ENCODE peak calls at places on chromosomes 6 and 20, in ten cellular contexts. U is adrenal gland, H is fibroblast of lung, M is right atrium auricular region, T is heart left ventricle, I is thoracic aorta, A is AG04450, Q is cardiac muscle cell, E is H9, C is left ventricle myocardium inferior. S is an unnamed sample.

GRCh38 chr6:136365781-136366354 is 76.2 kb upstream of the BCLAF1 start:
- DNase-seq in U (peak; percentile 53), A (no peak), T (peak; percentile 62), Q (no peak), C (peak; percentile 60), I (no peak), E (no peak), H (no peak), M (peak; percentile 61), S (no peak)

GRCh38 chr6:41704028-41704427 is 31.4 kb downstream of the TFEB start:
- DNase-seq in H (no peak), A (no peak), C (no peak), U (no peak), E (no peak), M (no peak), T (no peak), I (no peak), Q (no peak), S (no peak)

GRCh38 chr6:70725817-70726413 is 58.2 kb downstream of the SMAP1 start:
- DNase-seq in T (no peak), U (no peak), C (no peak), Q (peak; percentile 48), I (no peak), E (no peak), M (no peak), H (peak; percentile 36), A (no peak), S (no peak)

GRCh38 chr6:37630281-37630799 is 67.3 kb downstream of the MDGA1 start:
- DNase-seq in H (peak; percentile 93), E (no peak), I (peak; percentile 30), M (no peak), T (peak; percentile 58), A (peak; percentile 94), Q (peak; percentile 95), U (peak; percentile 90), C (no peak), S (no peak)

GRCh38 chr6:142313284-142313683 is 11.5 kb downstream of the ADGRG6 start:
- DNase-seq in T (no peak), C (no peak), H (peak; percentile 78), A (no peak), E (no peak), I (no peak), Q (peak; percentile 51), U (no peak), M (no peak), S (no peak)

GRCh38 chr20:35087355-35087754 is 5.3 kb downstream of the TRPC4AP start:
- DNase-seq in T (no peak), I (no peak), M (no peak), C (no peak), A (no peak), Q (no peak), E (no peak), H (no peak), U (no peak), S (no peak)

GRCh38 chr6:84967389-84967788 is 203.0 kb upstream of the TBX18 start:
- DNase-seq in C (no peak), Q (peak; percentile 73), U (peak; percentile 19), A (peak; percentile 3), I (no peak), H (peak; percentile 57), T (no peak), M (no peak), E (peak; percentile 65), S (no peak)

GRCh38 chr6:37706749-37707148 is 9.1 kb upstream of the MDGA1 start:
- DNase-seq in T (no peak), A (no peak), H (no peak), C (no peak), E (no peak), I (no peak), M (no peak), Q (no peak), U (no peak), S (no peak)

GRCh38 chr6:32113386-32114352 is 4.5 kb upstream of the TNXB start:
- DNase-seq in Q (peak; percentile 98), M (peak; percentile 95), U (peak; percentile 95), A (peak; percentile 81), C (peak; percentile 86), H (peak; percentile 99), T (peak; percentile 90), I (peak; percentile 86), E (peak; percentile 78), S (no peak)

GRCh38 chr20:36784116-36784515 is 10.6 kb upstream of the DSN1 start:
- DNase-seq in C (no peak), A (no peak), Q (no peak), M (no peak), T (no peak), E (no peak), U (no peak), I (no peak), H (no peak), S (no peak)

GRCh38 chr6:159125977-159126376 is 43.2 kb upstream of the FNDC1 start:
- DNase-seq in E (no peak), I (no peak), C (peak; percentile 70), Q (peak; percentile 11), A (no peak), U (peak; percentile 80), H (no peak), T (peak; percentile 89), M (no peak), S (no peak)

GRCh38 chr20:58850693-58851174 is at the start of gene GNAS-AS1:
- DNase-seq in T (peak; percentile 91), I (no peak), M (peak; percentile 73), H (peak; percentile 90), U (no peak), Q (peak; percentile 93), A (peak; percentile 80), E (peak; percentile 93), C (peak; percentile 85), S (peak; percentile 81)

GRCh38 chr6:24535210-24535609 is 40.4 kb downstream of the ALDH5A1 start:
- DNase-seq in C (no peak), M (no peak), A (no peak), H (no peak), U (no peak), T (no peak), E (no peak), I (no peak), Q (no peak), S (no peak)

GRCh38 chr6:24537771-24538385 is 43.1 kb downstream of the ALDH5A1 start:
- DNase-seq in I (no peak), M (no peak), U (no peak), H (no peak), T (no peak), C (no peak), Q (no peak), E (no peak), A (no peak), S (no peak)

GRCh38 chr6:24537082-24537699 is 42.4 kb downstream of the ALDH5A1 start:
- DNase-seq in A (no peak), M (no peak), C (no peak), U (no peak), I (no peak), E (no peak), Q (no peak), H (no peak), T (no peak), S (no peak)

GRCh38 chr6:24536466-24536865 is 41.7 kb downstream of the ALDH5A1 start:
- DNase-seq in A (no peak), C (no peak), T (no peak), Q (peak; percentile 16), E (no peak), I (no peak), H (no peak), M (no peak), U (no peak), S (no peak)

DNA sequence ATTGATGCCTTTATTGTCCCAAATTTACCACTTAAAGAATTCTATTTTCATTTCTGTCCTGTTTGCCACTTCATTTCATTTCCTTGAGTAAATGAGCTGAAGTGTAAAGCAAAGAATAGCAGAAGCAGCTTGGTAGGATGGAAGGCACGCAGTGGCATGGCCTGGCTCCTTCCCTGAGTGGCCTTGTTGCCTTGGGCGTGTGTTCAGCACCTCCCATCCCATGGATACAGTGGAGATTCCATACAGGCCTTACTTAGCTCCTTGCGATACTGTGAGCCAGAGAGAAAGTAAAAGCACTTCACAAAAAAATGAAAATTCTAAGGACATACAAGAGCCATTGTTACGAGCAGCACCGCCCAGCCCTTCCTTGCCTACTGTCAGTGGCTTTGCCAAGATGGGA is 39.6 kb downstream of the ALDH5A1 start:
- DNase-seq in H (no peak), E (no peak), Q (no peak), I (no peak), A (no peak), C (no peak), U (no peak), M (no peak), T (no peak), S (no peak)
- H3K27ac ChIP-seq in H (no peak overlapping the region), E (no peak overlapping the region), Q (no peak overlapping the region), I (no peak overlapping the region), A (no peak overlapping the region), C (no peak overlapping the region), U (no peak overlapping the region), M (no peak overlapping the region), T (no peak overlapping the region), S (no peak overlapping the region)

GRCh38 chr6:13397359-13398080 is 69.2 kb upstream of the TBC1D7 start:
- DNase-seq in C (no peak), I (no peak), Q (no peak), H (no peak), E (no peak), M (no peak), A (no peak), U (no peak), T (no peak), S (no peak)
- TF ChIP-seq CTCF in C (peak; percentile 30), I (no peak), Q (no peak), H (no peak), E (peak; percentile 33), M (no peak), A (peak; percentile 29), U (no peak), T (no peak), S (no peak)

GRCh38 chr6:150622476-150622875 is 22.8 kb downstream of the PLEKHG1 start:
- DNase-seq in A (no peak), M (no peak), E (no peak), I (no peak), C (no peak), T (no peak), U (no peak), Q (no peak), H (no peak), S (no peak)
- H3K27ac ChIP-seq in A (no peak overlapping the region), M (no peak overlapping the region), E (no peak overlapping the region), I (no peak overlapping the region), C (peak overlapping the region; percentile 40), T (no peak overlapping the region), U (no peak overlapping the region), Q (no peak overlapping the region), H (no peak overlapping the region), S (no peak overlapping the region)

DNA sequence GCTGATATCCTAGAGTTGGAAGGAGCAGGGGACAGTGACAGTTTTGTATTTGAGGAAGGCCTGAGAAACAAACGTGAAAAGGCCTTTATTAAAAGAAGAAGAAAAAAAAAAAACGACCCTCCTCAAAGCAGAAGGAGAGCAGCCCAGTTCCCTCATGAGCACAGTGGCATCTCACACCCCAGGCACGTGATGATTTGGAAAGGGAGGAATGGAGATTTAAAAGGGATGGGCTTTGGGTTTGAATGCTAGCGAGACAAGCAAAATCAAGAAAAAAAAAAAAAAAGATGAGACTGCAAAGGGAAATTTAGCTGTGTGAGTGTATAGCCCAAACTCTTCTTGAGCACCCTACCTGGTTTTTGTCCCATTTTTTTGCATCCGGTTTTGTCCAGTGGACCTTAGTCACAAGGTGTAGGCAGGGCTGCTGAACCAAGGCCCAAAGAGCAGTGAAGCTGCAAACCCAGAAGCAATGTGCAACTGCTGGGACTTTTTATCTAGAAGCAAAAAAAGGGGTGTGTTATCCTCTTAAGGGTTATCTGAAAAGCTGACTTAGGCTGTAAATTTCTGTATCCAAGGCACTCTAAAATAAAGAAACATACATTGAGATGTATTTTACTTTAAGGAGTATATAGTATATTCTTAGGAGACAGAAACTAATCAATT is 54.5 kb upstream of the RREB1 start:
- DNase-seq in C (no peak), Q (no peak), U (peak; percentile 21), A (no peak), I (no peak), T (no peak), M (no peak), E (no peak), H (no peak), S (no peak)
- TF ChIP-seq CTCF in C (no peak), Q (no peak), U (no peak), A (no peak), I (no peak), T (no peak), M (no peak), E (no peak), H (no peak), S (no peak)